ENCODE peak calls at places on chromosome 9, in seven cellular contexts. One of them, this sample, is unnamed.

GRCh38 chr9:89359636-89360315 is 41.5 kb downstream of the SECISBP2 start:
- DNase-seq in AG04450: no peak
- DNase-seq in astrocyte of the spinal cord: no peak
- DNase-seq in adrenal gland: peak
- DNase-seq in tibial nerve: no peak
- DNase-seq in endodermal cell: peak
- DNase-seq in fibroblast of the aortic adventitia: peak
- DNase-seq in this sample: no peak

GRCh38 chr9:92393686-92394085 is 10.7 kb downstream of the OGN start:
- DNase-seq in endodermal cell: no peak
- DNase-seq in tibial nerve: no peak
- DNase-seq in fibroblast of the aortic adventitia: peak
- DNase-seq in adrenal gland: no peak
- DNase-seq in astrocyte of the spinal cord: no peak
- DNase-seq in AG04450: no peak
- DNase-seq in this sample: no peak

GRCh38 chr9:110731437-110732028 is 62.9 kb downstream of the MUSK start:
- DNase-seq in astrocyte of the spinal cord: no peak
- DNase-seq in endodermal cell: no peak
- DNase-seq in tibial nerve: no peak
- DNase-seq in fibroblast of the aortic adventitia: no peak
- DNase-seq in adrenal gland: no peak
- DNase-seq in AG04450: no peak
- DNase-seq in this sample: no peak

GRCh38 chr9:68780735-68781134 is 75.7 kb downstream of the PIP5K1B start:
- DNase-seq in endodermal cell: no peak
- DNase-seq in adrenal gland: no peak
- DNase-seq in tibial nerve: no peak
- DNase-seq in AG04450: no peak
- DNase-seq in astrocyte of the spinal cord: peak
- DNase-seq in fibroblast of the aortic adventitia: no peak
- DNase-seq in this sample: peak

GRCh38 chr9:27247756-27248155 is 49.2 kb downstream of the EQTN start:
- DNase-seq in tibial nerve: no peak
- DNase-seq in fibroblast of the aortic adventitia: peak
- DNase-seq in adrenal gland: peak
- DNase-seq in endodermal cell: peak
- DNase-seq in astrocyte of the spinal cord: peak
- DNase-seq in AG04450: peak
- DNase-seq in this sample: peak

GRCh38 chr9:96305171-96305570 is 3.2 kb upstream of the HSD17B3 start:
- DNase-seq in adrenal gland: no peak
- DNase-seq in tibial nerve: no peak
- DNase-seq in astrocyte of the spinal cord: no peak
- DNase-seq in fibroblast of the aortic adventitia: no peak
- DNase-seq in AG04450: no peak
- DNase-seq in endodermal cell: no peak
- DNase-seq in this sample: no peak

GRCh38 chr9:117094493-117094892 is 320.4 kb downstream of the ASTN2 start:
- DNase-seq in fibroblast of the aortic adventitia: no peak
- DNase-seq in adrenal gland: no peak
- DNase-seq in astrocyte of the spinal cord: no peak
- DNase-seq in AG04450: no peak
- DNase-seq in tibial nerve: no peak
- DNase-seq in endodermal cell: no peak
- DNase-seq in this sample: no peak

GRCh38 chr9:93298498-93299417 is 114.8 kb downstream of the WNK2 start:
- DNase-seq in adrenal gland: peak
- DNase-seq in fibroblast of the aortic adventitia: no peak
- DNase-seq in astrocyte of the spinal cord: no peak
- DNase-seq in AG04450: no peak
- DNase-seq in endodermal cell: peak
- DNase-seq in tibial nerve: no peak
- DNase-seq in this sample: peak

GRCh38 chr9:13149454-13149853 is 130.0 kb downstream of the MPDZ start:
- DNase-seq in fibroblast of the aortic adventitia: no peak
- DNase-seq in AG04450: no peak
- DNase-seq in tibial nerve: no peak
- DNase-seq in astrocyte of the spinal cord: no peak
- DNase-seq in adrenal gland: no peak
- DNase-seq in endodermal cell: no peak
- DNase-seq in this sample: no peak

GRCh38 chr9:112166176-112167140 is 8.6 kb downstream of the SUSD1 start:
- DNase-seq in endodermal cell: peak
- DNase-seq in AG04450: no peak
- DNase-seq in tibial nerve: peak
- DNase-seq in fibroblast of the aortic adventitia: peak
- DNase-seq in adrenal gland: peak
- DNase-seq in astrocyte of the spinal cord: peak
- DNase-seq in this sample: no peak

GRCh38 chr9:34378376-34379060 is 1.8 kb upstream of the MYORG start:
- DNase-seq in tibial nerve: no peak
- DNase-seq in adrenal gland: no peak
- DNase-seq in astrocyte of the spinal cord: no peak
- DNase-seq in AG04450: no peak
- DNase-seq in fibroblast of the aortic adventitia: no peak
- DNase-seq in endodermal cell: no peak
- DNase-seq in this sample: no peak

GRCh38 chr9:120640380-120640779 is 60.4 kb upstream of the CDK5RAP2 start:
- DNase-seq in adrenal gland: no peak
- DNase-seq in tibial nerve: no peak
- DNase-seq in AG04450: no peak
- DNase-seq in astrocyte of the spinal cord: no peak
- DNase-seq in fibroblast of the aortic adventitia: no peak
- DNase-seq in endodermal cell: no peak
- DNase-seq in this sample: no peak
- H3K4me3 ChIP-seq in adrenal gland: no peak
- H3K4me3 ChIP-seq in tibial nerve: no peak
- H3K4me3 ChIP-seq in AG04450: no peak
- H3K4me3 ChIP-seq in astrocyte of the spinal cord: no peak
- H3K4me3 ChIP-seq in fibroblast of the aortic adventitia: no peak
- H3K4me3 ChIP-seq in endodermal cell: no peak
- H3K4me3 ChIP-seq in this sample: no peak

DNA sequence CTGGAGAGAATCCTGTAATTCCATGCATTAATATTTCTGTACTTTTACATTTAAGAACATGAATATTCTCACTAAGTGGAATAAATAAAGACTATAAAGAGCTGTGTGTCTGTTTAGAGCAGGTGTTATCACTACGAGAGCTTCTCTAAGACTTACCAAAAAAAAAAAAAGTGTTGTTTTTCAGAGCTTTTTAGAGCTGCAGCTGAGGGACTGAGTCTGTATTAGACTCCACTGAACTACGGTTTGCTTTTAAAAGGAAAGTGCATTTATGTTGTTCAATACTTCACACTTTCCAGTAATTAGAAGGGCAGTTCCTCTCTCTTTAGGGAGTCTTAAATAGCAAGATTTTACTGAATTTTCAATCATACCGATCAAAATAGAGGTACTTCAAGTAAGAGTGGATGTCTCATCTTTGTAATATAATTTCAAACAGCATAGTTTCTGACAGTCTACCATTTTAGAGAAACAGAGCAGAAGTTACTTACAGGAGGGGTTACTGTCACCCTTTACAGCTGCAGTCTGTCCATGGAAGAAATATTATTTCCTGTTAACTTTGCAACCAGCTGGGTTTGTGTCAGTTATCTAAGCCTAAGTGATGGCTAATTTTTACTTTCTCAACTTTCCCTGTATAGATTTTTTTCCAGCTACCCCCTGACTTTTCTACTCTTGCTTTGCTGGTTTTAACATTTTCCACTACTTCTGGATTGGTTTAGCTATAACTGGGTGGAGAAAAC is 2.4 kb downstream of the SYK start:
- DNase-seq in fibroblast of the aortic adventitia: no peak
- DNase-seq in astrocyte of the spinal cord: no peak
- DNase-seq in AG04450: no peak
- DNase-seq in tibial nerve: no peak
- DNase-seq in adrenal gland: no peak
- DNase-seq in endodermal cell: no peak
- DNase-seq in this sample: no peak
- H3K4me3 ChIP-seq in fibroblast of the aortic adventitia: no peak
- H3K4me3 ChIP-seq in astrocyte of the spinal cord: no peak
- H3K4me3 ChIP-seq in AG04450: no peak
- H3K4me3 ChIP-seq in tibial nerve: no peak
- H3K4me3 ChIP-seq in adrenal gland: no peak
- H3K4me3 ChIP-seq in endodermal cell: no peak
- H3K4me3 ChIP-seq in this sample: no peak

GRCh38 chr9:120902286-120902685 is 24.3 kb downstream of the TRAF1 start:
- DNase-seq in adrenal gland: no peak
- DNase-seq in endodermal cell: no peak
- DNase-seq in AG04450: no peak
- DNase-seq in tibial nerve: no peak
- DNase-seq in astrocyte of the spinal cord: no peak
- DNase-seq in fibroblast of the aortic adventitia: no peak
- DNase-seq in this sample: no peak

GRCh38 chr9:120899490-120900037 is 22.6 kb upstream of the PHF19 start:
- DNase-seq in fibroblast of the aortic adventitia: no peak
- DNase-seq in tibial nerve: no peak
- DNase-seq in astrocyte of the spinal cord: no peak
- DNase-seq in AG04450: no peak
- DNase-seq in adrenal gland: no peak
- DNase-seq in endodermal cell: no peak
- DNase-seq in this sample: no peak

GRCh38 chr9:120900821-120901220 is 23.8 kb upstream of the PHF19 start:
- DNase-seq in endodermal cell: no peak
- DNase-seq in AG04450: no peak
- DNase-seq in astrocyte of the spinal cord: no peak
- DNase-seq in adrenal gland: no peak
- DNase-seq in tibial nerve: no peak
- DNase-seq in fibroblast of the aortic adventitia: no peak
- DNase-seq in this sample: no peak

GRCh38 chr9:120902824-120903608 is 23.6 kb downstream of the TRAF1 start:
- DNase-seq in tibial nerve: no peak
- DNase-seq in astrocyte of the spinal cord: no peak
- DNase-seq in fibroblast of the aortic adventitia: no peak
- DNase-seq in adrenal gland: no peak
- DNase-seq in AG04450: no peak
- DNase-seq in endodermal cell: no peak
- DNase-seq in this sample: no peak

DNA sequence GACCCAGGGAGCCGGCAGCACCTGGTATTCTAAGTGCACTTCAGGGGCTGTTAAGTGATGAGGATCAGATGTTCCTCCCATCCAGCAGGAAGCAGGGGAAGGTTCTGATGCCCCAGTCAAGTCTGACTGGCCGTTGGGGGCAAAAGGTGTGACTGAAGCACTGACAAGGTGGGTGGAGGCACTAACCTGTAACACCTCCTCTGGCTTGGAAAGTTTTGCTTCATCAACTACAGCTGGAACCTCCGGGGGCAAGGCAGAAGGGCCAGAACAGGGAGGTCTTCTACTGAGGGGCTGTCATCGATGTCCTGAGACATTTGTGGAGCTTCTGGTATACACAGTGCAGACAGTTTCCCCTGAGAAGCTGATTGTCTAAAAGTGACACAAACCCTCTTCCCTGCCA is 24.7 kb upstream of the PHF19 start:
- DNase-seq in tibial nerve: no peak
- DNase-seq in adrenal gland: no peak
- DNase-seq in astrocyte of the spinal cord: no peak
- DNase-seq in AG04450: no peak
- DNase-seq in endodermal cell: no peak
- DNase-seq in fibroblast of the aortic adventitia: no peak
- DNase-seq in this sample: no peak
- H3K4me3 ChIP-seq in tibial nerve: no peak
- H3K4me3 ChIP-seq in adrenal gland: no peak
- H3K4me3 ChIP-seq in astrocyte of the spinal cord: no peak
- H3K4me3 ChIP-seq in AG04450: no peak
- H3K4me3 ChIP-seq in endodermal cell: no peak
- H3K4me3 ChIP-seq in fibroblast of the aortic adventitia: no peak
- H3K4me3 ChIP-seq in this sample: no peak

GRCh38 chr9:14690986-14691730 is 2.1 kb downstream of the ZDHHC21 start:
- DNase-seq in fibroblast of the aortic adventitia: no peak
- DNase-seq in AG04450: no peak
- DNase-seq in tibial nerve: no peak
- DNase-seq in astrocyte of the spinal cord: no peak
- DNase-seq in endodermal cell: no peak
- DNase-seq in adrenal gland: no peak
- DNase-seq in this sample: no peak
- H3K4me3 ChIP-seq in fibroblast of the aortic adventitia: no peak
- H3K4me3 ChIP-seq in AG04450: no peak
- H3K4me3 ChIP-seq in tibial nerve: no peak
- H3K4me3 ChIP-seq in astrocyte of the spinal cord: no peak
- H3K4me3 ChIP-seq in endodermal cell: no peak
- H3K4me3 ChIP-seq in adrenal gland: no peak
- H3K4me3 ChIP-seq in this sample: no peak

DNA sequence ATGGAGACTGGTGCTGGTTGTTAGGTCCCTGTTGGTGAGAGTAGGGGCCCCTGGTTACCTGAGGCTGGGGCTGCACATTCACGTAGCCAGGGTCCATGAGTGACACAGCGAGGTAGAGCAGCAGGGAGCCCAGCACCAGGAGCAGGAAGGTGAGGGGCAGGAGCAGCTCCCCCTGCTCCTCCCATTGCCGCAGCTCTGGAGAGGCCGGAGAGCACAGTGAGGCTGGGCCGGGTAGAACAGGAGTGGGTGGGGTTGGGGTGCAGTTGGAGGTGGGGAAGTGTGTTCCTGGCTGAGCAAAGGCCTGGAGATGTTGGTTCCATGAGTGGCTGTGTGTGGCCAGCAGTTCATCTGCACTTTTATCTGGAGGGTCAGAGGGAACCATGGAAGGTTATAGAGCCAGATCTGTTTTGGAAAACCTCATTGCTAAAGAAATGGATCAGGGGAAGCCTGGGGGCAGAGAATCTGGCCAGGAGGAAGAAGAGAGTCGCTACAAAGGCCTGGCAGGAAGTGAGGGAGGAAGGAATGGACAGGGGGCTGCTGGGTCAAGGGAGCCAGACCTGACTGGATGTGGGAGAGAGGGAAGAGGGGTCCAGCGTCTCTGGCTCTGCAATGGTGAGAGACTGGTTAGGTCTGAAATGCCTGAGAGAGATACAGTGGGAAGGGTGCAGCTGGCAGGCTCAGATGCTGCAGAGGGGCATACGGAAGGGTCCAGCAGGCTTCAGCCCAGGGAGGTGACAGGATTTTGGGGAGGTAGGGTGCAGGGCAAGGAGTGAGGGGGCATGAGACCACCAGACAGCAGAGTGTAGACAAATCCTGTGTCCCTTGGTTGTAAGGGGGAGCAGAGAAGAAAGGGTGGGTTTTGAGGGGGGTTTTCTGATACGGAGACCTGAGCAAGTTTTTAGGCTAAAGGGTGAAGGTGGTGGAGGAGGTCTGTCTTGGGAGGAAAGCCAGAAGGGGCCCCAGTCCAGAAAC is 1.3 kb downstream of the ZDHHC12 start:
- DNase-seq in AG04450: no peak
- DNase-seq in fibroblast of the aortic adventitia: no peak
- DNase-seq in tibial nerve: no peak
- DNase-seq in astrocyte of the spinal cord: no peak
- DNase-seq in endodermal cell: peak
- DNase-seq in adrenal gland: no peak
- DNase-seq in this sample: no peak
- H3K4me3 ChIP-seq in AG04450: no peak
- H3K4me3 ChIP-seq in fibroblast of the aortic adventitia: no peak
- H3K4me3 ChIP-seq in tibial nerve: peak
- H3K4me3 ChIP-seq in astrocyte of the spinal cord: no peak
- H3K4me3 ChIP-seq in endodermal cell: peak
- H3K4me3 ChIP-seq in adrenal gland: no peak
- H3K4me3 ChIP-seq in this sample: no peak

GRCh38 chr9:25678846-25679360 is 659 bp upstream of the TUSC1 start:
- DNase-seq in AG04450: no peak
- DNase-seq in adrenal gland: no peak
- DNase-seq in endodermal cell: no peak
- DNase-seq in tibial nerve: no peak
- DNase-seq in fibroblast of the aortic adventitia: no peak
- DNase-seq in astrocyte of the spinal cord: peak
- DNase-seq in this sample: no peak
- H3K4me3 ChIP-seq in AG04450: peak
- H3K4me3 ChIP-seq in adrenal gland: no peak
- H3K4me3 ChIP-seq in endodermal cell: peak
- H3K4me3 ChIP-seq in tibial nerve: peak
- H3K4me3 ChIP-seq in fibroblast of the aortic adventitia: peak
- H3K4me3 ChIP-seq in astrocyte of the spinal cord: peak
- H3K4me3 ChIP-seq in this sample: no peak